ENCODE peak calls at places on chromosomes 1 and 21, in seven cellular contexts. M, A, O, Q, I, T and E are unnamed samples.

GRCh38 chr21:45949928-45950739 is 31.4 kb upstream of the COL6A1 start:
- DNase-seq in M (no peak), A (no peak), O (peak; percentile 66), Q (no peak), I (no peak), T (peak; percentile 78), E (peak; percentile 72)

GRCh38 chr1:6365047-6365446 is 28.5 kb downstream of the ACOT7 start:
- DNase-seq in M (no peak), A (no peak), O (no peak), Q (no peak), I (no peak), T (no peak), E (no peak)

GRCh38 chr1:222441006-222441620 is 106.8 kb downstream of the HHIPL2 start:
- DNase-seq in M (no peak), A (no peak), O (no peak), Q (peak; percentile 17), I (no peak), T (no peak), E (no peak)

GRCh38 chr1:77506771-77507170 is 175.7 kb downstream of the ZZZ3 start:
- DNase-seq in M (no peak), A (no peak), O (no peak), Q (no peak), I (no peak), T (no peak), E (no peak)

GRCh38 chr1:62184291-62184690 is 10.4 kb upstream of the L1TD1 start:
- DNase-seq in M (no peak), A (no peak), O (peak; percentile 13), Q (no peak), I (no peak), T (peak; percentile 41), E (no peak)

GRCh38 chr1:86773331-86774288 is 69.2 kb downstream of the SH3GLB1 start:
- DNase-seq in M (no peak), A (no peak), O (no peak), Q (peak; percentile 58), I (no peak), T (no peak), E (no peak)

GRCh38 chr21:33212159-33212851 is 17.4 kb upstream of the IFNAR2 start:
- DNase-seq in M (no peak), A (no peak), O (no peak), Q (peak; percentile 83), I (no peak), T (no peak), E (no peak)

GRCh38 chr1:209849388-209849787 is 21.6 kb downstream of the UTP25 start:
- DNase-seq in M (no peak), A (no peak), O (no peak), Q (no peak), I (no peak), T (no peak), E (no peak)

GRCh38 chr1:23796466-23797271 is 3.9 kb downstream of the GALE start:
- DNase-seq in M (no peak), A (no peak), O (peak; percentile 71), Q (no peak), I (no peak), T (no peak), E (no peak)

GRCh38 chr1:28775121-28775942 is 36.6 kb upstream of the OPRD1 start:
- DNase-seq in M (peak; percentile 4), A (no peak), O (peak; percentile 93), Q (peak; percentile 36), I (no peak), T (peak; percentile 88), E (peak; percentile 70)

GRCh38 chr1:15153842-15154479 is 414 bp downstream of the TMEM51 start:
- DNase-seq in M (no peak), A (no peak), O (peak; percentile 81), Q (peak; percentile 66), I (peak; percentile 65), T (no peak), E (no peak)

GRCh38 chr21:16969636-16970035 is 543.2 kb upstream of the CXADR start:
- DNase-seq in M (no peak), A (no peak), O (no peak), Q (no peak), I (no peak), T (no peak), E (no peak)

GRCh38 chr1:198486903-198487302 is 53.6 kb downstream of the ATP6V1G3 start:
- DNase-seq in M (no peak), A (no peak), O (no peak), Q (no peak), I (no peak), T (no peak), E (no peak)
- TF ChIP-seq POLR2A in M (no peak), A (no peak), O (no peak), Q (no peak), I (no peak), T (no peak), E (no peak)

GRCh38 chr21:37367758-37368535 is 1.4 kb downstream of the DYRK1A start:
- DNase-seq in M (no peak), A (no peak), O (peak; percentile 90), Q (peak; percentile 35), I (no peak), T (no peak), E (no peak)
- TF ChIP-seq POLR2A in M (no peak), A (no peak), O (no peak), Q (peak; percentile 57), I (no peak), T (no peak), E (no peak)

GRCh38 chr1:39960461-39960958 is 5.6 kb downstream of the MFSD2A start:
- DNase-seq in M (peak; percentile 33), A (no peak), O (peak; percentile 93), Q (no peak), I (no peak), T (no peak), E (no peak)
- TF ChIP-seq POLR2A in M (no peak), A (no peak), O (no peak), Q (no peak), I (no peak), T (no peak), E (no peak)

GRCh38 chr1:44213222-44214112 is at the start of gene DMAP1:
- DNase-seq in M (no peak), A (peak; percentile 67), O (peak; percentile 94), Q (peak; percentile 83), I (peak; percentile 82), T (peak; percentile 95), E (peak; percentile 86)
- TF ChIP-seq POLR2A in M (peak; percentile 83), A (no peak), O (peak; percentile 98), Q (no peak), I (peak; percentile 14), T (no peak), E (no peak)

DNA sequence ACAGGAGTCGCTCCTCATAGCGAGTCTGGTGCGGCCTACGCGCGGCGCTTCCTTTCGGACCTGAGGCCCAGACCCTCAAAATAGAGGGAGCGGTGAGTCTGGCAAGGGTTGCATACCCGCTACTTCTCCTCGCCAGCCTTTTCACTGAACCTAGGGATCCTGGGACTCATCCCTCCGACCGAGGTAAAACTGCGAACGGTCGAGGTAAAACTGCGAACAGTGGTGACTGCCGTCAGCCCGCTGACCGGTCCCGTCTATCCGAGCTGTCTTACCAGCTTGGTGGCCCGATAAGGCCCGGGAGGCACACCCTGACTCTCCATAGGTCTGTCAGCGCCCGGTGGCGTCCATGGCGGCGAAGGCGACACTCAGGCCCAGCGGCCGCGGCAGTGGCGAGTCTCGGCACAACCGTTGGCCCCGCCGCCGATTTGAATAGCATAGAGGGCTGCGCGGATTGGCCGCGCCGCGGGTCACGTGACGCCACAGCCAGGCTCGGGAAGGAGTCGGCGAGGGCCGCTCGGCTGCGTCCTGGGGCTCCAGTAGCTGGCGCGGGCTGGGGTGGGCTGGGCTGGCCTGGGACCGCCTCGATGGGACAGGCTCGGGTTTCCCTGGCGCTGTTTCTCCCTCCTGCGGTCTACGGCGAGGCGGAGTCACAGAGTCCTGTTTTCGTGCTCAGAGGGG is at the start of gene DEPDC1:
- DNase-seq in M (peak; percentile 34), A (peak; percentile 90), O (peak; percentile 97), Q (peak; percentile 92), I (peak; percentile 91), T (peak; percentile 97), E (peak; percentile 91)
- TF ChIP-seq POLR2A in M (no peak), A (peak; percentile 67), O (no peak), Q (no peak), I (no peak), T (no peak), E (no peak)

GRCh38 chr1:183632087-183632486 is 3.5 kb downstream of the ARPC5 start:
- DNase-seq in M (no peak), A (no peak), O (no peak), Q (peak; percentile 79), I (no peak), T (no peak), E (no peak)

GRCh38 chr1:183635112-183635605 is 424 bp downstream of the ARPC5 start:
- DNase-seq in M (no peak), A (no peak), O (peak; percentile 91), Q (no peak), I (no peak), T (peak; percentile 81), E (peak; percentile 53)

GRCh38 chr1:183634429-183635065 is 1.0 kb downstream of the ARPC5 start:
- DNase-seq in M (no peak), A (no peak), O (no peak), Q (no peak), I (no peak), T (no peak), E (no peak)

GRCh38 chr1:183632964-183633363 is 2.6 kb downstream of the ARPC5 start:
- DNase-seq in M (no peak), A (no peak), O (no peak), Q (no peak), I (no peak), T (no peak), E (no peak)

GRCh38 chr1:183633676-183634343 is 1.8 kb downstream of the ARPC5 start:
- DNase-seq in M (no peak), A (peak; percentile 63), O (no peak), Q (peak; percentile 95), I (peak; percentile 83), T (no peak), E (no peak)
- TF ChIP-seq POLR2A in M (no peak), A (no peak), O (no peak), Q (peak; percentile 71), I (no peak), T (no peak), E (no peak)

DNA sequence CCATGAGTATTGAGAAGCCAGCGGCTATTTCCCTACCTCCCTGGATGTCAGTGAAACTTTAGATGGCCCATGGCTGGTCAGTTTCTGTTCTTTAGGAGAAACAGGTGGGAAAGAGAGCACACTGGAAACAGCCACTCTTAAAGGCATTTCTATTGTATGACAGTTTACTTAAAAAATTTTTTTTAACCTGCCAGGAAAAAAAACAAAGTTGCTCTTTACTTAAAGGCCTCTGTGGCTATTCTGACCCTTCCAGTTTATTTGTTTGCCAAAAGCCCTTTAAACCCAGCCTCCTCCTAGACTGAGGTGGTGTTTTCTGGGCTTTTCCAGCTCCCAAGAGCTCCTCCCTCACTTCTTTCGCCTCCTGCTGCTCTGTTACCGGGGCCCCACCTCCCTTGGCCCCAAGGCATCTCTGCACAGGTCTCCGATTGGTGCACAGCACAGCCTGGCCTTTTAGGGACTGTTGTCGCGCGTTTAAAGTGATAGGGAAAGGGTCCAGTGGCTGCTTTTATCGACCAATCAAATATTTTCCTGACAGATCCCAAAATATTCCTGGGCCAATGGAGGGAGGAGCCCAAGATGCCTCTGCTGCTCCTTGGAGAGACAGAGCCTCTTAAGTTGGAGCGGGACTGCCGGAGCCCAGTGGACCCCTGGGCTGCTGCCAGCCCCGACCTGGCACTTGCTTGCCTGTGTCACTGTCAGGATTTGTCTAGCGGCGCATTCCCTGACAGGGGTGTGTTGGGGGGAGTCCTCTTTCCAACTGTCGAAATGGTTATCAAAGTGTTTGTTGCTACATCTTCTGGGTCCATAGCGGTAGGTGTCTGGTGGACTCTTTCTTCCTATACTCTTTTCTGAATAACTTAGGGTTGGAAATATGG is at the start of gene SH3BGR:
- DNase-seq in M (no peak), A (no peak), O (no peak), Q (no peak), I (no peak), T (no peak), E (peak; percentile 86)
- TF ChIP-seq POLR2A in M (no peak), A (no peak), O (no peak), Q (no peak), I (no peak), T (no peak), E (no peak)